ENCODE peak calls at places on chromosomes 4 and X, in nine cellular contexts. One of them, this sample, is unnamed.

GRCh38 chrX:113353134-113353533 is 512.5 kb upstream of the AMOT start:
- DNase-seq in cardiac muscle cell: no peak
- DNase-seq in GM12865: no peak
- DNase-seq in mesenchymal stem cell: no peak
- DNase-seq in epithelial cell of esophagus: no peak
- DNase-seq in WERI-Rb-1: no peak
- DNase-seq in BJ: no peak
- DNase-seq in A549: no peak
- DNase-seq in CD8-positive, alpha-beta T cell: no peak
- DNase-seq in this sample: no peak

GRCh38 chr4:89800527-89801103 is 36.3 kb downstream of the SNCA start:
- DNase-seq in A549: no peak
- DNase-seq in WERI-Rb-1: no peak
- DNase-seq in epithelial cell of esophagus: peak; percentile 41
- DNase-seq in cardiac muscle cell: peak; percentile 62
- DNase-seq in BJ: no peak
- DNase-seq in GM12865: no peak
- DNase-seq in CD8-positive, alpha-beta T cell: no peak
- DNase-seq in mesenchymal stem cell: peak; percentile 30
- DNase-seq in this sample: peak; percentile 8

GRCh38 chr4:169369634-169370033 is 98.9 kb upstream of the SH3RF1 start:
- DNase-seq in A549: no peak
- DNase-seq in epithelial cell of esophagus: no peak
- DNase-seq in BJ: no peak
- DNase-seq in cardiac muscle cell: no peak
- DNase-seq in WERI-Rb-1: no peak
- DNase-seq in CD8-positive, alpha-beta T cell: no peak
- DNase-seq in mesenchymal stem cell: no peak
- DNase-seq in GM12865: no peak
- DNase-seq in this sample: no peak

GRCh38 chr4:131258361-131258760 is 1890.7 kb upstream of the PCDH10 start:
- DNase-seq in cardiac muscle cell: no peak
- DNase-seq in mesenchymal stem cell: no peak
- DNase-seq in A549: no peak
- DNase-seq in WERI-Rb-1: no peak
- DNase-seq in epithelial cell of esophagus: peak; percentile 71
- DNase-seq in GM12865: no peak
- DNase-seq in CD8-positive, alpha-beta T cell: no peak
- DNase-seq in BJ: no peak
- DNase-seq in this sample: no peak

GRCh38 chr4:83629945-83630684 is 94.2 kb downstream of the GPAT3 start:
- DNase-seq in CD8-positive, alpha-beta T cell: no peak
- DNase-seq in GM12865: no peak
- DNase-seq in WERI-Rb-1: no peak
- DNase-seq in A549: no peak
- DNase-seq in mesenchymal stem cell: peak; percentile 69
- DNase-seq in cardiac muscle cell: peak; percentile 82
- DNase-seq in epithelial cell of esophagus: peak; percentile 86
- DNase-seq in BJ: no peak
- DNase-seq in this sample: peak; percentile 65

GRCh38 chr4:143095447-143095846 is 89.3 kb upstream of the USP38 start:
- DNase-seq in mesenchymal stem cell: no peak
- DNase-seq in epithelial cell of esophagus: no peak
- DNase-seq in A549: no peak
- DNase-seq in GM12865: no peak
- DNase-seq in CD8-positive, alpha-beta T cell: no peak
- DNase-seq in cardiac muscle cell: no peak
- DNase-seq in BJ: no peak
- DNase-seq in WERI-Rb-1: no peak
- DNase-seq in this sample: no peak

GRCh38 chr4:79609853-79610252 is 201.8 kb upstream of the GK2 start:
- DNase-seq in A549: no peak
- DNase-seq in GM12865: no peak
- DNase-seq in WERI-Rb-1: no peak
- DNase-seq in cardiac muscle cell: no peak
- DNase-seq in BJ: no peak
- DNase-seq in mesenchymal stem cell: peak; percentile 2
- DNase-seq in epithelial cell of esophagus: no peak
- DNase-seq in CD8-positive, alpha-beta T cell: no peak
- DNase-seq in this sample: no peak

GRCh38 chrX:51336584-51336983 is 4.0 kb downstream of the NUDT10 start:
- DNase-seq in GM12865: peak; percentile 18
- DNase-seq in BJ: no peak
- DNase-seq in cardiac muscle cell: peak; percentile 52
- DNase-seq in CD8-positive, alpha-beta T cell: peak; percentile 11
- DNase-seq in epithelial cell of esophagus: peak; percentile 42
- DNase-seq in WERI-Rb-1: peak; percentile 9
- DNase-seq in A549: peak; percentile 22
- DNase-seq in mesenchymal stem cell: peak; percentile 22
- DNase-seq in this sample: no peak

GRCh38 chr4:20509315-20509714 is 190.9 kb upstream of the PACRGL start:
- DNase-seq in CD8-positive, alpha-beta T cell: no peak
- DNase-seq in GM12865: no peak
- DNase-seq in cardiac muscle cell: no peak
- DNase-seq in A549: no peak
- DNase-seq in mesenchymal stem cell: no peak
- DNase-seq in epithelial cell of esophagus: no peak
- DNase-seq in BJ: no peak
- DNase-seq in WERI-Rb-1: no peak
- DNase-seq in this sample: no peak

GRCh38 chr4:40193018-40193571 is 3.7 kb upstream of the RHOH start:
- DNase-seq in epithelial cell of esophagus: no peak
- DNase-seq in CD8-positive, alpha-beta T cell: peak; percentile 49
- DNase-seq in A549: no peak
- DNase-seq in WERI-Rb-1: no peak
- DNase-seq in mesenchymal stem cell: no peak
- DNase-seq in cardiac muscle cell: no peak
- DNase-seq in BJ: no peak
- DNase-seq in GM12865: peak; percentile 82
- DNase-seq in this sample: no peak

GRCh38 chr4:40190465-40190864 is 6.4 kb upstream of the RHOH start:
- DNase-seq in mesenchymal stem cell: peak; percentile 12
- DNase-seq in epithelial cell of esophagus: no peak
- DNase-seq in A549: no peak
- DNase-seq in GM12865: no peak
- DNase-seq in BJ: no peak
- DNase-seq in cardiac muscle cell: no peak
- DNase-seq in CD8-positive, alpha-beta T cell: no peak
- DNase-seq in WERI-Rb-1: no peak
- DNase-seq in this sample: no peak

GRCh38 chr4:40192286-40193017 is 4.4 kb upstream of the RHOH start:
- DNase-seq in WERI-Rb-1: no peak
- DNase-seq in GM12865: peak; percentile 89
- DNase-seq in A549: no peak
- DNase-seq in cardiac muscle cell: no peak
- DNase-seq in mesenchymal stem cell: no peak
- DNase-seq in CD8-positive, alpha-beta T cell: no peak
- DNase-seq in BJ: no peak
- DNase-seq in epithelial cell of esophagus: peak; percentile 23
- DNase-seq in this sample: no peak

GRCh38 chr4:40189997-40190396 is 6.8 kb upstream of the RHOH start:
- DNase-seq in CD8-positive, alpha-beta T cell: no peak
- DNase-seq in BJ: no peak
- DNase-seq in A549: no peak
- DNase-seq in epithelial cell of esophagus: no peak
- DNase-seq in cardiac muscle cell: no peak
- DNase-seq in WERI-Rb-1: no peak
- DNase-seq in mesenchymal stem cell: peak; percentile 17
- DNase-seq in GM12865: peak; percentile 71
- DNase-seq in this sample: no peak

DNA sequence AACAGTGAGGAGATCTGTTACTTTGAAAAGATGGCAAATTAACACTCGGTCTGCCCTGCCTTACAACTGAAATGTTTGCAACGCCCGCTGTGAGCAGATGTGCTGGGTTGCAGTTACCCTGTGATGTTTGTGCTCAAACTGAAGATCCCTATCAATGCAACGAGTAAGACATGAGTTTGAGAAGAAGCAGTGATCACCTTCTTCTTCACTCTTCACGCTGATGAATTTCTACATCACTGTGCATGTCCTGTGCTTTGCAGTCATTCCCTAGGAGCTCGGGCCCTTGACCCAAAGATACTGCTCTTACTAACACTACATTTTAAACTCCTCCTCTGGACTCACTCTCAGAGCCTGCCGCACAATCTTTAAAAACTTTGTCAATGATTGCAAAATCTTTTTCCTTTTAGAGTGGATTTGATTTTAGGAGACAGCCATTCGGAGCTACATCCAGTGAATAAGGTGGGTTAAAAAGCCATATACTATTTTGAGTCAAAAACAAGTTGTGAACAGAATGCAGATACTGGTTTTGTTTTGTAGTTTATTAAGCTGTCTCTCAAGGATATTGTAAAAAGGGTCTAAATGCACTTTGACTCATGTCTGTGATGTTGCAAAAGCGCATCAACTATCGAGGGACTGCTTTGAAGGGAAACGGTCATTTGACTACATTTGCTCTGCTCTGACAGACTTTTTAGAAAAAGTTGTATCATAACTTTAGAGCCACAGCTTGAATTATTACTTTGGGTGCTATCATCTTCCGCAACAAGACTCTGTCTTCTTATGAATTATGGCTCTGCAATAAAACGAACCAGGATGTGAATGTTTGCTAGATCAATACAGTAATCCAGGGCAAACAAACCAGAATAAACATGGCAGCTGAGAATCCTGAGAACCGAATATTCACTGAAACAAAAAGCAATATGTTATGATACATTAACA is 5.7 kb upstream of the RHOH start:
- DNase-seq in GM12865: peak; percentile 73
- DNase-seq in mesenchymal stem cell: peak; percentile 53
- DNase-seq in WERI-Rb-1: no peak
- DNase-seq in CD8-positive, alpha-beta T cell: no peak
- DNase-seq in cardiac muscle cell: no peak
- DNase-seq in BJ: no peak
- DNase-seq in epithelial cell of esophagus: no peak
- DNase-seq in A549: no peak
- DNase-seq in this sample: no peak
- H3K4me3 ChIP-seq in GM12865: peak overlapping the region; percentile 87
- H3K4me3 ChIP-seq in mesenchymal stem cell: no peak overlapping the region
- H3K4me3 ChIP-seq in WERI-Rb-1: no peak overlapping the region
- H3K4me3 ChIP-seq in CD8-positive, alpha-beta T cell: peak overlapping the region; percentile 31
- H3K4me3 ChIP-seq in cardiac muscle cell: no peak overlapping the region
- H3K4me3 ChIP-seq in BJ: no peak overlapping the region
- H3K4me3 ChIP-seq in epithelial cell of esophagus: no peak overlapping the region
- H3K4me3 ChIP-seq in A549: peak overlapping the region; percentile 11
- H3K4me3 ChIP-seq in this sample: no peak overlapping the region

DNA sequence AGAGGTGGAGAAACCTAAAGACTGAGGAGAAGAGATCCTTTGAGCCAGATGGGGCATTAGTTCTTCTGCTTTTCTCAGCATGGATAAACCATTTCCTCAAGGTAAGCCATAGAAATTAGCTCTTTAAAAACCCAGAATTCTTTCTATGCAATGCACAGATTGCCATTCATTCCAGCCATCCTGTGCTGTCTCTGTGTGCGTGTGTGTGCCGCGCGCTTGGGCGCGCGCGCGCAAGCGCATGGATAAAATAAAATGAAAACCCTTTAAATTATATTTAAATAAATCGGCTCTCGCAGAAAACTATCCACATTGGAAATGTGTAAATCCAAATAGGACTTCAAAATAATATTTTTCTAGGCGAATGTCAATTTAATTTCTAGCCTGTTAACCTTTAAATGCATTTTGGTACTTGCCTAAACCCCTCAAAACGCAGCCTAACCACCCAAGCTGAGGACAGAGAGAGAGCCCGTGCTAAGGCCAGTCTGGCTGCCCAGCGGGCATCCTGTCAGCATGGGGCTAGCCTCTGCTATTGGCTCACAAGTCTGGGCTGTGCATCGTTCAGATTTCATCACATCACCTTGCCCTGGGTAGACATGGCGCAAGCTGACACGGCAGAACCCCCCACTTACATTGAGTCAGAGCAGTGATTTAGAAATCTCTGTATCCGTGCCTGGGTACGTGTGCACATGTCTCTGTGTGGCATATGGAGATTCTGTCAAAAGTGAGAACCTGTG is 112.9 kb upstream of the VAMP7 start:
- DNase-seq in WERI-Rb-1: peak; percentile 13
- DNase-seq in cardiac muscle cell: peak; percentile 54
- DNase-seq in GM12865: no peak
- DNase-seq in mesenchymal stem cell: peak; percentile 64
- DNase-seq in BJ: no peak
- DNase-seq in A549: peak; percentile 4
- DNase-seq in epithelial cell of esophagus: peak; percentile 83
- DNase-seq in CD8-positive, alpha-beta T cell: no peak
- DNase-seq in this sample: peak; percentile 66
- H3K4me3 ChIP-seq in WERI-Rb-1: peak overlapping the region; percentile 64
- H3K4me3 ChIP-seq in cardiac muscle cell: peak overlapping the region; percentile 5
- H3K4me3 ChIP-seq in GM12865: no peak overlapping the region
- H3K4me3 ChIP-seq in mesenchymal stem cell: peak overlapping the region; percentile 40
- H3K4me3 ChIP-seq in BJ: peak overlapping the region; percentile 37
- H3K4me3 ChIP-seq in A549: peak overlapping the region; percentile 58
- H3K4me3 ChIP-seq in epithelial cell of esophagus: peak overlapping the region; percentile 57
- H3K4me3 ChIP-seq in CD8-positive, alpha-beta T cell: peak overlapping the region; percentile 35
- H3K4me3 ChIP-seq in this sample: peak overlapping the region; percentile 57

DNA sequence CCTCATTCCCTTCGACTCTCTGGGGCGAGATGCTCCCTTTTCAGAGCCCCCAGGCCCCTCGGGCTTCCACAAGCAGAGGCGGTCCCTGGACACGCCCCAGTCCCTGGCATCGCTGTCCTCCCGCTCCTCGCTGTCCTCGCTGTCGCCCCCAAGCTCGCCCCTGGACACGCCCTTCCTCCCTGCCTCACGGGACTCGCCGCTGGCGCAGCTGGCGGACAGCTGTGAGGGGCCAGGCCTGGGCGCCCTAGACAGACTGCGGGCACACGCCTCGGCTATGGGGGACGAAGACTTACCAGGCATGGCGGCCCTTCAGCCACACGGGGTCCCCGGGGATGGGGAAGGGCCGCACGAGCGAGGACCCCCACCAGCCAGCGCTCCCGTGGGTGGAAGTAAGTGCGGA is 39.5 kb upstream of the CLCN4 start:
- DNase-seq in GM12865: no peak
- DNase-seq in epithelial cell of esophagus: no peak
- DNase-seq in mesenchymal stem cell: no peak
- DNase-seq in cardiac muscle cell: no peak
- DNase-seq in BJ: no peak
- DNase-seq in WERI-Rb-1: no peak
- DNase-seq in A549: no peak
- DNase-seq in CD8-positive, alpha-beta T cell: no peak
- DNase-seq in this sample: no peak
- H3K4me3 ChIP-seq in GM12865: no peak overlapping the region
- H3K4me3 ChIP-seq in epithelial cell of esophagus: no peak overlapping the region
- H3K4me3 ChIP-seq in mesenchymal stem cell: no peak overlapping the region
- H3K4me3 ChIP-seq in cardiac muscle cell: no peak overlapping the region
- H3K4me3 ChIP-seq in BJ: no peak overlapping the region
- H3K4me3 ChIP-seq in WERI-Rb-1: no peak overlapping the region
- H3K4me3 ChIP-seq in A549: no peak overlapping the region
- H3K4me3 ChIP-seq in CD8-positive, alpha-beta T cell: no peak overlapping the region
- H3K4me3 ChIP-seq in this sample: no peak overlapping the region

DNA sequence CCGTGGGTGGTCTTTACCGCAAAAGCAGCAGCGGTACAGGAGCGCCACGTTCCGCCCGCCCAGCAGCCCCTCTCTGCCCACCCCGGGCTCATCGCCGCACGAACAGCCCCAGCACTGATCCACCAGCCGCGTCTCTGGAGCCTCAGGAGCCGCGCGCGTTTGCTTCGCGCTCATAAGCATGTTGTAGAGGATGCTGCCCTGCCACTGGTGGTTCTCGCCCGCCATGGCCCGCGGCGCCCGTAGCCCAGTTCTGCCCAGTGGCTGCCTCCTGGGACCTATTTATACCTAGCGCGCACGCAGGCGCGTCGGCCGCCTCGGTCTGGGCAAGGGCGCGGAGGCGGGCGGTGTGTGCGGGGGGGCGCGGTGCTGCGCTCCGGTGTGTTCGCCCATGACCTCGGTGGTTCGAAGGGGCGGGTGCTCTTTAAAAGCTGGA is at the start of gene NR0B1:
- DNase-seq in WERI-Rb-1: peak; percentile 10
- DNase-seq in mesenchymal stem cell: peak; percentile 15
- DNase-seq in CD8-positive, alpha-beta T cell: no peak
- DNase-seq in A549: peak; percentile 46
- DNase-seq in epithelial cell of esophagus: no peak
- DNase-seq in BJ: no peak
- DNase-seq in cardiac muscle cell: peak; percentile 4
- DNase-seq in GM12865: no peak
- DNase-seq in this sample: no peak
- H3K4me3 ChIP-seq in WERI-Rb-1: peak within 1 kb of the TSS; percentile 32
- H3K4me3 ChIP-seq in mesenchymal stem cell: peak within 1 kb of the TSS; percentile 50
- H3K4me3 ChIP-seq in CD8-positive, alpha-beta T cell: no peak within 1 kb of the TSS
- H3K4me3 ChIP-seq in A549: peak within 1 kb of the TSS; percentile 83
- H3K4me3 ChIP-seq in epithelial cell of esophagus: no peak within 1 kb of the TSS
- H3K4me3 ChIP-seq in BJ: peak within 1 kb of the TSS; percentile 26
- H3K4me3 ChIP-seq in cardiac muscle cell: peak within 1 kb of the TSS; percentile 18
- H3K4me3 ChIP-seq in GM12865: no peak within 1 kb of the TSS
- H3K4me3 ChIP-seq in this sample: peak within 1 kb of the TSS; percentile 40